ENCODE peak calls at places on chromosomes 16 and 17, in six cellular contexts. T is fibroblast of pulmonary artery; J is substantia nigra; K is ascending aorta; O is fibroblast of the conjunctiva; P is stimulated activated CD4-positive, alpha-beta T cell treated with anti-CD3 and anti-CD28 coated beads, TNF-alpha, amount 100 ng/mL, for 1 hour. A is an unnamed sample.

GRCh38 chr17:74994440-74994839 is 7.0 kb downstream of the CDR2L start:
- DNase-seq in T (peak), J (no peak), K (no peak), O (no peak), P (no peak), A (no peak)

GRCh38 chr17:50037321-50038107 is 18.4 kb upstream of the ITGA3 start:
- DNase-seq in T (peak), J (no peak), K (peak), O (peak), P (no peak), A (peak)

GRCh38 chr17:18033442-18034099 is 5.4 kb downstream of the ATPAF2 start:
- DNase-seq in T (peak), J (no peak), K (no peak), O (peak), P (no peak), A (peak)

GRCh38 chr16:75534560-75535205 is 1.2 kb downstream of the CHST5 start:
- DNase-seq in T (no peak), J (no peak), K (no peak), O (no peak), P (no peak), A (no peak)

GRCh38 chr17:47962901-47963300 is 5.2 kb upstream of the PRR15L start:
- DNase-seq in T (no peak), J (no peak), K (no peak), O (no peak), P (no peak), A (no peak)

GRCh38 chr17:41967141-41967920 is 736 bp downstream of the CNP start:
- DNase-seq in T (no peak), J (peak), K (no peak), O (no peak), P (no peak), A (no peak)

GRCh38 chr16:72073831-72074230 is 10.8 kb downstream of the HPR start:
- DNase-seq in T (peak), J (no peak), K (no peak), O (peak), P (no peak), A (no peak)

GRCh38 chr16:69187387-69187890 is 475 bp downstream of the SNTB2 start:
- DNase-seq in T (peak), J (peak), K (no peak), O (no peak), P (no peak), A (peak)

GRCh38 chr16:6496996-6497395 is 835.6 kb upstream of the RBFOX1 start:
- DNase-seq in T (no peak), J (no peak), K (no peak), O (no peak), P (no peak), A (peak)

GRCh38 chr17:45016823-45017222 is 34.6 kb downstream of the DCAKD start:
- DNase-seq in T (no peak), J (no peak), K (no peak), O (no peak), P (no peak), A (peak)

GRCh38 chr16:73124665-73125064 is 76.7 kb upstream of the ZFHX3 start:
- DNase-seq in T (no peak), J (no peak), K (no peak), O (no peak), P (no peak), A (no peak)

GRCh38 chr16:47581114-47581513 is 120.0 kb downstream of the PHKB start:
- DNase-seq in T (peak), J (no peak), K (no peak), O (no peak), P (no peak), A (no peak)

GRCh38 chr17:43645765-43646481 is 15.8 kb downstream of the MEOX1 start:
- DNase-seq in T (peak), J (no peak), K (no peak), O (no peak), P (no peak), A (peak)

GRCh38 chr16:80924372-80924978 is 82.2 kb downstream of the CMC2 start:
- DNase-seq in T (peak), J (no peak), K (no peak), O (no peak), P (no peak), A (peak)

GRCh38 chr17:66357037-66357436 is 54.6 kb downstream of the PRKCA start:
- DNase-seq in T (peak), J (no peak), K (no peak), O (no peak), P (no peak), A (peak)

GRCh38 chr17:5123343-5124124 is 7.7 kb downstream of the USP6 start:
- DNase-seq in T (no peak), J (no peak), K (no peak), O (no peak), P (no peak), A (no peak)